ENCODE peak calls at places on chromosome 22, in seven cellular contexts. E is LoVo, T is fibroblast of mammary gland, R is neuronal stem cell, C is IMR-90, D is A172, N is Panc1. Y is an unnamed sample.
A peak's percentile ranks its signal among the peaks of the same experiment; 100 is the strongest.

GRCh38 chr22:38834215-38834953 is 9.4 kb downstream of the NPTXR start:
- DNase-seq in E (no peak), T (peak; percentile 10), R (no peak), C (no peak), D (no peak), N (no peak), Y (no peak)

GRCh38 chr22:30905696-30906341 is 62.8 kb downstream of the MORC2 start:
- DNase-seq in E (no peak), T (no peak), R (no peak), C (no peak), D (no peak), N (no peak), Y (no peak)

GRCh38 chr22:45923812-45924211 is 53.1 kb downstream of the WNT7B start:
- DNase-seq in E (no peak), T (no peak), R (no peak), C (no peak), D (no peak), N (no peak), Y (peak; percentile 44)

GRCh38 chr22:36315325-36315724 is 62.4 kb downstream of the APOL1 start:
- DNase-seq in E (no peak), T (no peak), R (no peak), C (no peak), D (no peak), N (no peak), Y (no peak)

GRCh38 chr22:35892192-35892591 is 136.4 kb downstream of the RBFOX2 start:
- DNase-seq in E (no peak), T (peak; percentile 82), R (no peak), C (peak; percentile 75), D (peak; percentile 54), N (no peak), Y (no peak)

GRCh38 chr22:20951151-20951931 is 15.7 kb upstream of the AIFM3 start:
- DNase-seq in E (no peak), T (no peak), R (no peak), C (no peak), D (no peak), N (no peak), Y (no peak)

GRCh38 chr22:36873614-36874308 is 13.0 kb downstream of the NCF4 start:
- DNase-seq in E (peak; percentile 31), T (peak; percentile 62), R (no peak), C (peak; percentile 45), D (peak; percentile 27), N (peak; percentile 20), Y (peak; percentile 62)

GRCh38 chr22:19995611-19996339 is 20.8 kb downstream of the ARVCF start:
- DNase-seq in E (no peak), T (no peak), R (no peak), C (no peak), D (peak; percentile 37), N (no peak), Y (no peak)

GRCh38 chr22:46656856-46657654 is 36.9 kb downstream of the GRAMD4 start:
- DNase-seq in E (no peak), T (no peak), R (no peak), C (no peak), D (no peak), N (no peak), Y (no peak)

GRCh38 chr22:17779286-17780115 is 5.2 kb upstream of the BID start:
- DNase-seq in E (no peak), T (no peak), R (no peak), C (no peak), D (no peak), N (no peak), Y (no peak)

GRCh38 chr22:22235564-22235963 is 9.0 kb upstream of the VPREB1 start:
- DNase-seq in E (no peak), T (peak; percentile 34), R (no peak), C (no peak), D (peak; percentile 1), N (peak; percentile 15), Y (no peak)

GRCh38 chr22:48432721-48433518 is 1394.8 kb downstream of the BRD1 start:
- DNase-seq in E (no peak), T (no peak), R (no peak), C (no peak), D (peak; percentile 34), N (no peak), Y (no peak)

GRCh38 chr22:38133331-38133730 is 22.8 kb upstream of the BAIAP2L2 start:
- DNase-seq in E (no peak), T (no peak), R (no peak), C (no peak), D (no peak), N (no peak), Y (no peak)

GRCh38 chr22:24695958-24696511 is 78.5 kb downstream of the PIWIL3 start:
- DNase-seq in E (no peak), T (no peak), R (no peak), C (peak; percentile 69), D (no peak), N (no peak), Y (peak; percentile 76)

GRCh38 chr22:49687333-49687732 is 140.3 kb downstream of the BRD1 start:
- DNase-seq in E (no peak), T (no peak), R (no peak), C (no peak), D (no peak), N (no peak), Y (no peak)

GRCh38 chr22:44120314-44120704 is 60.4 kb upstream of the PARVG start:
- DNase-seq in E (no peak), T (no peak), R (no peak), C (no peak), D (no peak), N (no peak), Y (no peak)

GRCh38 chr22:44341431-44342346 is 28.9 kb upstream of the SHISAL1 start:
- DNase-seq in E (no peak), T (no peak), R (no peak), C (peak; percentile 69), D (no peak), N (no peak), Y (no peak)

GRCh38 chr22:29108137-29108536 is 35.3 kb downstream of the KREMEN1 start:
- DNase-seq in E (no peak), T (peak; percentile 70), R (no peak), C (peak; percentile 58), D (peak; percentile 43), N (no peak), Y (no peak)

GRCh38 chr22:37197451-37198289 is 9.6 kb upstream of the C1QTNF6 start:
- DNase-seq in E (peak; percentile 84), T (peak; percentile 83), R (no peak), C (peak; percentile 61), D (peak; percentile 88), N (no peak), Y (peak; percentile 80)

GRCh38 chr22:20241579-20242392 is 26.3 kb downstream of the RTN4R start:
- DNase-seq in E (no peak), T (no peak), R (no peak), C (no peak), D (no peak), N (no peak), Y (no peak)

GRCh38 chr22:37167981-37168647 is 18.4 kb upstream of the IL2RB start:
- DNase-seq in E (no peak), T (no peak), R (no peak), C (no peak), D (no peak), N (no peak), Y (no peak)